ENCODE peak calls at places on chromosomes 3 and 15, in four cellular contexts. U is astrocyte of the spinal cord, P is GM13977, V is AG09309. F is an unnamed sample.

GRCh38 chr3:45055411-45056143 is 29.5 kb downstream of the CLEC3B start:
- DNase-seq in V (no peak), P (peak), U (peak), F (peak)

GRCh38 chr3:156160653-156161052 is 40.3 kb downstream of the KCNAB1 start:
- DNase-seq in U (peak), V (no peak), P (peak), F (peak)

GRCh38 chr3:18499256-18499655 is 74.1 kb upstream of the SATB1 start:
- DNase-seq in P (no peak), U (no peak), V (no peak), F (peak)

GRCh38 chr15:84840741-84841429 is 23.7 kb downstream of the ALPK3 start:
- DNase-seq in U (peak), P (no peak), V (peak), F (no peak)

GRCh38 chr3:119352235-119352634 is 58.1 kb downstream of the ARHGAP31 start:
- DNase-seq in P (peak), U (peak), V (no peak), F (peak)

GRCh38 chr3:21722301-21722700 is 28.7 kb downstream of the ZNF385D start:
- DNase-seq in V (no peak), P (no peak), U (no peak), F (no peak)

GRCh38 chr3:177459397-177459796 is 262.1 kb upstream of the TBL1XR1 start:
- DNase-seq in P (no peak), U (peak), V (no peak), F (no peak)

GRCh38 chr3:99578339-99578970 is 59.9 kb upstream of the COL8A1 start:
- DNase-seq in V (no peak), U (peak), P (no peak), F (no peak)

GRCh38 chr15:31606261-31606669 is 279.6 kb downstream of the KLF13 start:
- DNase-seq in P (no peak), U (peak), V (peak), F (no peak)

GRCh38 chr3:32083901-32084300 is 22.5 kb upstream of the GPD1L start:
- DNase-seq in U (no peak), P (no peak), V (no peak), F (no peak)

GRCh38 chr3:148943531-148944200 is 47.7 kb upstream of the GYG1 start:
- DNase-seq in U (peak), P (peak), V (peak), F (peak)

GRCh38 chr3:64514889-64515288 is 172.9 kb downstream of the ADAMTS9 start:
- DNase-seq in V (no peak), P (no peak), U (no peak), F (no peak)

GRCh38 chr3:53379898-53380297 is 32.6 kb upstream of the DCP1A start:
- DNase-seq in U (no peak), P (no peak), V (no peak), F (no peak)

GRCh38 chr3:139110072-139110830 is 65.6 kb upstream of the PRR23C start:
- DNase-seq in P (no peak), U (no peak), V (no peak), F (no peak)

GRCh38 chr15:71435552-71435951 is 320.3 kb downstream of the THSD4 start:
- DNase-seq in P (no peak), U (no peak), V (no peak), F (no peak)

GRCh38 chr3:170603770-170604510 is 18.1 kb upstream of the SLC7A14 start:
- DNase-seq in U (no peak), V (no peak), P (no peak), F (no peak)

GRCh38 chr3:171028779-171029232 is 2.3 kb upstream of the SLC2A2 start:
- DNase-seq in V (peak), P (no peak), U (peak), F (no peak)

GRCh38 chr15:88800026-88800425 is 3.2 kb upstream of the ACAN start:
- DNase-seq in P (no peak), V (no peak), U (peak), F (no peak)

GRCh38 chr15:62588930-62589655 is 424.0 kb upstream of the C2CD4B start:
- DNase-seq in P (no peak), V (no peak), U (peak), F (no peak)

GRCh38 chr3:23702198-23702597 is 103.6 kb upstream of the UBE2E1 start:
- DNase-seq in P (no peak), U (peak), V (no peak), F (no peak)

GRCh38 chr3:41565948-41566347 is 366.6 kb downstream of the CTNNB1 start:
- DNase-seq in V (no peak), P (no peak), U (no peak), F (no peak)

GRCh38 chr15:39728844-39729243 is 53.8 kb downstream of the FSIP1 start:
- DNase-seq in U (no peak), P (no peak), V (no peak), F (no peak)

GRCh38 chr3:21672303-21672702 is 78.7 kb downstream of the ZNF385D start:
- DNase-seq in P (no peak), U (peak), V (peak), F (no peak)

GRCh38 chr15:52718551-52718950 is 39.4 kb upstream of the ATOSA start:
- DNase-seq in U (no peak), P (no peak), V (no peak), F (no peak)

GRCh38 chr3:3109407-3110298 is 521 bp downstream of the IL5RA start:
- DNase-seq in P (no peak), U (no peak), V (no peak), F (no peak)

GRCh38 chr15:63601026-63601726 is 4.0 kb downstream of the FBXL22 start:
- DNase-seq in P (no peak), V (no peak), U (peak), F (peak)

GRCh38 chr15:95733931-95734330 is 596.6 kb upstream of the NR2F2 start:
- DNase-seq in U (no peak), P (no peak), V (no peak), F (peak)

GRCh38 chr3:79161941-79162340 is 605.9 kb downstream of the ROBO1 start:
- DNase-seq in V (peak), P (no peak), U (no peak), F (no peak)

GRCh38 chr15:49085696-49086459 is 39.6 kb upstream of the SECISBP2L start:
- DNase-seq in V (no peak), P (no peak), U (no peak), F (no peak)

GRCh38 chr3:27720899-27721716 is 1.0 kb downstream of the EOMES start:
- DNase-seq in P (no peak), U (no peak), V (no peak), F (peak)

GRCh38 chr3:159989973-159990846 is 1.6 kb downstream of the IL12A start:
- DNase-seq in V (no peak), U (no peak), P (no peak), F (no peak)

GRCh38 chr3:9347887-9348286 is 15.0 kb upstream of the THUMPD3 start:
- DNase-seq in P (no peak), U (peak), V (peak), F (no peak)

GRCh38 chr3:8900065-8900464 is 63.2 kb downstream of the RAD18 start:
- DNase-seq in P (no peak), U (no peak), V (no peak), F (no peak)

GRCh38 chr15:60514261-60514881 is 35.4 kb upstream of the ICE2 start:
- DNase-seq in P (no peak), V (no peak), U (no peak), F (no peak)

GRCh38 chr3:83523470-83524073 is 1435.2 kb upstream of the CADM2 start:
- DNase-seq in P (peak), V (no peak), U (peak), F (peak)
- TF ChIP-seq CTCF in P (peak), V (no peak), U (peak), F (peak)

GRCh38 chr3:196198771-196199753 is 12.1 kb downstream of the ZDHHC19 start:
- DNase-seq in P (no peak), U (no peak), V (no peak), F (no peak)
- TF ChIP-seq CTCF in P (peak), U (peak), V (peak), F (no peak)

GRCh38 chr3:180990494-180990893 is 958 bp upstream of the DNAJC19 start:
- DNase-seq in V (no peak), P (no peak), U (no peak), F (no peak)

DNA sequence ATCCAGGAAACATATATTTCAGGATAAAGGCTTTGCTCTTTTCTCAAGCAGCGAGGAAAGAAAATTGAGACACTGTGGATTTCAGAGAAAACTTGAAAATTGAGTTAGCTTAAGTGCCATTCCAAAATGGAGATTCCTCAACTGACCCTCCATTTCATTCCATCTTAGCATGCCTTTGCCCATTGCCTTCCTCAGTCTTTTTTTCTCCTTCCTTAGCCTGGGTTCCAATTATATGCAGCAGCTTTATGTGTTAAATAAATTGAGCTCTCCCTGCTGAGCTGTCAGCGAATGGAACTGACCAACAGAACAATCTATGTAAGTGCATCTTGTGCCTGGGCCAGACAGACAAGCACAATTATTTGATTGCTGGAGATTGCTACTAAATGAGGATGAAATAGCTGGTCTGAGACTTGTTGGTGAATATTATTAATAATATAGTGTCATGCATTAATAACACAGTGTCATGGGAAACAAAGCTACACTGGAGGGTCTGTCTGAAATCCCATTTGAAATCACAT is 6.9 kb upstream of the DNAJC19 start:
- DNase-seq in V (no peak), U (no peak), P (no peak), F (no peak)
- TF ChIP-seq CTCF in V (no peak), U (no peak), P (no peak), F (no peak)

GRCh38 chr3:50236484-50237132 is 604 bp downstream of the GNAI2 start:
- DNase-seq in U (no peak), P (no peak), V (no peak), F (peak)

GRCh38 chr3:50237754-50238548 is 1.9 kb downstream of the GNAI2 start:
- DNase-seq in P (peak), U (peak), V (peak), F (peak)

GRCh38 chr3:50237133-50237651 is 1.2 kb downstream of the GNAI2 start:
- DNase-seq in U (no peak), P (peak), V (no peak), F (peak)

GRCh38 chr3:50239649-50240048 is 3.6 kb downstream of the GNAI2 start:
- DNase-seq in P (no peak), V (no peak), U (no peak), F (no peak)

DNA sequence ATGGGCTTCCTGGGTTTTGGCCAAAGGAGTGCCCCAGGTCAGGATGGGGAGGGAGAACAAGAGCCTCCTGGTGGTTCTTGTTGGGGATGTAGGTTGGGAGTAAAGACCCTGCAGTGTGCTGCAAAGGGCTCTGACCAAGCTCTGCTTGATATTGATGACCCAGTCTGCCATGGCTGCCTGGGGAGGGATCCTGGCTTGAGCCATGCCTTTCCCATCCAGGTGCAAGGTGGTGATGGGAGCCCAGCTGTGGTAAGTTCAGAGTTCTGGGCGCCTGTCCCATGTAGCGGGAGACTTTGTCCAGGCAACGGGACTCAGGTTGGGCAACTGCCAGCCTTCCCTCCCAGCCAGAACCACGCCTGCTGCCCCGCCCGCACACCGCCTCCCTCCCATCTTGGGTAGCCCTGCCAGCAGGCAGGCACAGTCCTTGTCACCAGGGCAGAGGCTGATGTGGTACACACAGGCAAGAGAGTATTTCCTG is 2.6 kb downstream of the GNAI2 start:
- DNase-seq in V (no peak), P (no peak), U (no peak), F (peak)
- TF ChIP-seq CTCF in V (no peak), P (no peak), U (peak), F (no peak)

DNA sequence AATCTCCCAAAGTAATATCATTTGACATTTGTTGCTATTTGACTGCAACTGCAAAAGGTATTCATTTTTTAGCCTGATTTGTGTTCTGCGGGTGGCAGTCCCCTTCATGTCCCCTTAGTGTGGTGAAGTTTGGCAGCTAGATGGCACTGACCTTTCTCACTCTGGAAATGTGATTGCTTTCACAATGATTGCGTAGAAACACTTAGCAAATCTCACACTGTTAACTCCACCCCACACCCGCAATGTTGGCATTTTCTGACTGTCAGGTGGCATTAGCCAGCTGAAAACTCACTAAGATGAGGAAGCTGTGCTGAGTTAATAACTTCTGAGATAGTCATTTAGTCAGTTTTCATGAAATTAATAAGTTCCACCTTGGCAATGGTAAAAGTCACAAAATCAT is 76.9 kb downstream of the TRIM69 start:
- DNase-seq in V (no peak), U (no peak), P (no peak), F (peak)
- TF ChIP-seq CTCF in V (no peak), U (no peak), P (no peak), F (no peak)

GRCh38 chr15:67399925-67400324 is 121.0 kb upstream of the C15orf61 start:
- DNase-seq in V (no peak), U (no peak), P (no peak), F (no peak)

GRCh38 chr15:67396109-67396508 is 124.8 kb upstream of the C15orf61 start:
- DNase-seq in U (no peak), V (no peak), P (no peak), F (no peak)

GRCh38 chr15:67400890-67401289 is 120.0 kb upstream of the C15orf61 start:
- DNase-seq in P (no peak), V (no peak), U (no peak), F (no peak)

GRCh38 chr15:67397139-67397538 is 123.8 kb upstream of the C15orf61 start:
- DNase-seq in U (no peak), V (no peak), P (no peak), F (no peak)
- TF ChIP-seq CTCF in U (no peak), V (no peak), P (no peak), F (no peak)

DNA sequence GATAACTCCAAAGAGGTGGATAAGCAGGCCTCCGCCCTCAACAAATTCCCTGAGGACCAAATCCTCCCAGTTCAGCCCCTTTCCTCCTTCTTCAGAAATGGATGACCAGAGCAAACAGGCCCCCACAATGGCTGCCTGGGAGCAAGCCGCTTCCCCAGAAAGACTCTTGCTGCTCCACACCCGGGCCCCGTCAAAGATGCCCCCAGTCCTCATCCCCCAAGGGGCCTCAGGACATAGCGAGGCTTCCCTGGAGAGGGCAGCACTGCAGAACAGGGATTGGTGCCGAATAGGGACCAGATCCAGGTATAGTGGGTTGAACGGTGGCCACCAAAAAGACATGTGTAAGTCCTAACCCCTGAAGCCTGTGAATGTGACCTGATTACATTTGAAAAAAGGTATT is 502.3 kb downstream of the SHQ1 start:
- DNase-seq in V (no peak), P (no peak), U (no peak), F (no peak)
- TF ChIP-seq CTCF in V (no peak), P (no peak), U (no peak), F (no peak)

DNA sequence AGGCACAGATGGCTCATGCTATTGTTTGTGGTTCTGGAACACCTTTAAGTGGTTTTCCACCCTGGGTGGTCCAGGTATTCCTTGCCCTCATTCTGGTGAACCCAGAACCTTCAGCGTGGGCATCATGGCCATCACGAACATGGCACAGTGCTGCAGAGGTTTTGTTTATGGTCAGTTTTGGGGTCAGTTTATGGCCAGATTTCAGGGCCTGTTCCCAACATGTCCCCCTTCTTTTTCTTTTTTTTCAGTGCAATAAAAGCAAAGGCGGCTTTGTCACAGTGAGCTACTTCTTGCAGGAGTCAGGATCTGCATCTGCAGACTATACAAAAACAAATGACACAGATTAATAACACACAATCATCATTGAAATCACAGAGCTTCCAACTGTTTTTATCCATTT is 1085.0 kb upstream of the ALCAM start:
- DNase-seq in V (no peak), P (no peak), U (no peak), F (no peak)
- TF ChIP-seq CTCF in V (no peak), P (no peak), U (no peak), F (no peak)